ENCODE peak calls at places on chromosomes 4 and X, in five cellular contexts. J, R, Y, T and B are unnamed samples.

GRCh38 chr4:11214281-11214680 is 214.4 kb downstream of the HS3ST1 start:
- DNase-seq in J (no peak), R (no peak), Y (no peak), T (no peak), B (no peak)

GRCh38 chr4:168841682-168842019 is 168.4 kb downstream of the CBR4 start:
- DNase-seq in J (no peak), R (no peak), Y (no peak), T (no peak), B (no peak)

GRCh38 chrX:47321386-47321785 is 49.0 kb upstream of the ZNF157 start:
- DNase-seq in J (peak), R (peak), Y (peak), T (peak), B (no peak)

GRCh38 chrX:70033348-70033747 is 16.4 kb downstream of the AWAT2 start:
- DNase-seq in J (no peak), R (no peak), Y (peak), T (peak), B (no peak)

GRCh38 chr4:124530464-124531077 is 182.0 kb downstream of the ANKRD50 start:
- DNase-seq in J (no peak), R (no peak), Y (peak), T (peak), B (no peak)

GRCh38 chr4:158739600-158739999 is 16.4 kb upstream of the PPID start:
- DNase-seq in J (no peak), R (no peak), Y (no peak), T (no peak), B (no peak)

GRCh38 chr4:183729430-183730328 is 70.6 kb downstream of the TRAPPC11 start:
- DNase-seq in J (no peak), R (no peak), Y (peak), T (peak), B (peak)

GRCh38 chr4:29588615-29589014 is 1131.6 kb upstream of the PCDH7 start:
- DNase-seq in J (no peak), R (no peak), Y (no peak), T (no peak), B (no peak)

GRCh38 chrX:85004255-85004654 is 578 bp downstream of the APOOL start:
- DNase-seq in J (no peak), R (no peak), Y (peak), T (peak), B (peak)

GRCh38 chr4:147361726-147362125 is 119.2 kb upstream of the EDNRA start:
- DNase-seq in J (peak), R (no peak), Y (peak), T (peak), B (peak)

GRCh38 chr4:110371016-110371795 is 104.7 kb upstream of the ENPEP start:
- DNase-seq in J (no peak), R (no peak), Y (no peak), T (peak), B (no peak)

GRCh38 chr4:185583813-185584212 is 48.5 kb upstream of the PDLIM3 start:
- DNase-seq in J (no peak), R (no peak), Y (no peak), T (no peak), B (no peak)

GRCh38 chrX:43349363-43349762 is 306.7 kb upstream of the MAOA start:
- DNase-seq in J (no peak), R (no peak), Y (peak), T (peak), B (no peak)

GRCh38 chr4:38150766-38151165 is 190.6 kb downstream of the PTTG2 start:
- DNase-seq in J (no peak), R (no peak), Y (no peak), T (peak), B (no peak)

GRCh38 chr4:107710493-107711459 is 9.3 kb downstream of the PAPSS1 start:
- DNase-seq in J (no peak), R (no peak), Y (no peak), T (no peak), B (no peak)

GRCh38 chr4:1285790-1286553 is 3.7 kb upstream of the MAEA start:
- DNase-seq in J (no peak), R (no peak), Y (peak), T (peak), B (no peak)

GRCh38 chr4:1196421-1197183 is 24.2 kb upstream of the SPON2 start:
- DNase-seq in J (peak), R (peak), Y (no peak), T (no peak), B (no peak)

GRCh38 chr4:62408467-62408866 is 1208.3 kb downstream of the ADGRL3 start:
- DNase-seq in J (no peak), R (no peak), Y (no peak), T (peak), B (no peak)

GRCh38 chrX:151713859-151714258 is 2.0 kb upstream of the FATE1 start:
- DNase-seq in J (no peak), R (no peak), Y (peak), T (no peak), B (no peak)

GRCh38 chrX:10566726-10567097 is 53.7 kb downstream of the MID1 start:
- DNase-seq in J (no peak), R (no peak), Y (peak), T (no peak), B (no peak)

GRCh38 chr4:8723222-8723980 is 130.8 kb downstream of the CPZ start:
- DNase-seq in J (peak), R (no peak), Y (no peak), T (no peak), B (no peak)

GRCh38 chr4:175273995-175274753 is 356.0 kb downstream of the ADAM29 start:
- DNase-seq in J (no peak), R (no peak), Y (no peak), T (peak), B (no peak)

GRCh38 chr4:128060620-128061565 is at the start of gene LARP1B:
- DNase-seq in J (peak), R (peak), Y (peak), T (peak), B (peak)

GRCh38 chr4:76984788-76985211 is 35.2 kb downstream of the SEPTIN11 start:
- DNase-seq in J (peak), R (peak), Y (no peak), T (peak), B (no peak)

GRCh38 chr4:138158746-138159297 is 83.3 kb downstream of the SLC7A11 start:
- DNase-seq in J (no peak), R (no peak), Y (no peak), T (peak), B (peak)

GRCh38 chr4:84966382-84967291 is at the start of gene WDFY3:
- DNase-seq in J (peak), R (peak), Y (peak), T (peak), B (peak)

GRCh38 chr4:137359691-137360315 is 172.5 kb downstream of the PCDH18 start:
- DNase-seq in J (no peak), R (no peak), Y (no peak), T (no peak), B (no peak)

GRCh38 chr4:114734581-114734980 is 136.0 kb downstream of the UGT8 start:
- DNase-seq in J (no peak), R (no peak), Y (no peak), T (peak), B (no peak)

GRCh38 chr4:5691491-5692132 is 16.7 kb downstream of the EVC2 start:
- DNase-seq in J (no peak), R (no peak), Y (no peak), T (no peak), B (no peak)

GRCh38 chr4:112515278-112516075 is 503 bp downstream of the NEUROG2 start:
- DNase-seq in J (no peak), R (no peak), Y (peak), T (peak), B (no peak)

GRCh38 chr4:125313989-125314602 is 659 bp upstream of the FAT4 start:
- DNase-seq in J (no peak), R (no peak), Y (no peak), T (no peak), B (no peak)

GRCh38 chrX:37998586-37999267 is 7.6 kb upstream of the SYTL5 start:
- DNase-seq in J (no peak), R (no peak), Y (no peak), T (peak), B (peak)

GRCh38 chr4:52751349-52751911 is at the start of gene ERVMER34-1:
- DNase-seq in J (peak), R (no peak), Y (peak), T (peak), B (peak)

GRCh38 chr4:185587444-185588161 is 52.3 kb upstream of the PDLIM3 start:
- DNase-seq in J (no peak), R (no peak), Y (no peak), T (peak), B (no peak)

GRCh38 chr4:36313687-36314086 is 32.3 kb downstream of the DTHD1 start:
- DNase-seq in J (no peak), R (no peak), Y (no peak), T (no peak), B (no peak)

GRCh38 chrX:12329476-12329875 is 191.2 kb downstream of the FRMPD4 start:
- DNase-seq in J (no peak), R (no peak), Y (no peak), T (no peak), B (no peak)

GRCh38 chrX:154714925-154715324 is 36.0 kb downstream of the GAB3 start:
- DNase-seq in J (no peak), R (no peak), Y (peak), T (peak), B (no peak)

GRCh38 chrX:13658602-13659001 is 5.7 kb downstream of the TCEANC start:
- DNase-seq in J (no peak), R (no peak), Y (peak), T (peak), B (no peak)

GRCh38 chr4:58127680-58128079 is 1017.5 kb upstream of the IGFBP7 start:
- DNase-seq in J (no peak), R (no peak), Y (no peak), T (no peak), B (no peak)

GRCh38 chr4:94540476-94540875 is 88.7 kb downstream of the PDLIM5 start:
- DNase-seq in J (no peak), R (no peak), Y (no peak), T (no peak), B (peak)
- H3K27ac ChIP-seq in J (peak), R (no peak), Y (no peak), T (no peak), B (peak)

GRCh38 chrX:2967998-2968909 is 38.1 kb upstream of the ARSH start:
- DNase-seq in J (no peak), R (peak), Y (no peak), T (no peak), B (no peak)
- H3K27ac ChIP-seq in J (no peak), R (no peak), Y (no peak), T (no peak), B (no peak)

GRCh38 chr4:24559032-24559821 is 25.1 kb downstream of the DHX15 start:
- DNase-seq in J (no peak), R (no peak), Y (no peak), T (no peak), B (no peak)
- H3K27ac ChIP-seq in J (no peak), R (no peak), Y (no peak), T (no peak), B (peak)

DNA sequence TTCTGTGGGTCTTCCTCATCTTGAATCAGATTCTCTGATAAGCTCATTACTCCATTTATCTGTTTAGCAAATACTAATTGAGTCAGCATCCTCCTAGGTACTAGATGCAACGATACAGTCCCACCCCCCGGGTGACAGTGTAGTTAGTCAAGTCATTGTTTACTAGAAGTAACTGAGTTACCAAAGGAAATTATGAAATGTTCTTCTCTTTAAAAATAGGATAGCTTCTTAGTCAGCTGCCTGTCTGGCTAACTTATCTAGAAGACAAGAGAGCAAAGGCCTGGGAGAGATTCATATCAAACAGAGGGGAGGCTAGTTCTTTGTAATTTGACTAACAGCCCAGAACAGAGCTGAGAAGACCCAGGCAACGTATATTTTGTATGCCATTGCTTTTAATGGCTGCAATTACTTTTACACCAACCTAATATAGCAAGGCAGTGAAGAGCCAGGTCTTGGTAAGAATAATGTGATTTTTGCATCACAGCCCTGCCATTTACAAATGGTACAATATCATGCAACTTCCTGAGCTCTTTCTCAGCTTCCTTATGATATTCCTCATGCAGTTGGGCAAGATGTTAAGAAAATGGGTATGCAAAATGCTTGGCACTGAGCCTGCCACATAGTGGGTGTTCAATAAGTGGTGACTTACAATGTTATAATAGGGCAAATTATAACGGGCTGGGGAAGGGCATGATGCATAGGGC is 149.9 kb downstream of the CHIC2 start:
- DNase-seq in J (no peak), R (no peak), Y (peak), T (peak), B (peak)
- H3K27ac ChIP-seq in J (no peak), R (no peak), Y (peak), T (no peak), B (peak)

GRCh38 chr4:25904748-25905082 is 9.3 kb upstream of the SMIM20 start:
- DNase-seq in J (no peak), R (no peak), Y (no peak), T (no peak), B (no peak)

GRCh38 chr4:25903905-25904747 is 9.9 kb upstream of the SMIM20 start:
- DNase-seq in J (no peak), R (no peak), Y (no peak), T (no peak), B (no peak)

GRCh38 chr4:25905371-25905770 is 8.6 kb upstream of the SMIM20 start:
- DNase-seq in J (no peak), R (no peak), Y (no peak), T (no peak), B (no peak)

GRCh38 chr4:25911356-25911755 is 2.7 kb upstream of the SMIM20 start:
- DNase-seq in J (no peak), R (no peak), Y (no peak), T (no peak), B (no peak)

DNA sequence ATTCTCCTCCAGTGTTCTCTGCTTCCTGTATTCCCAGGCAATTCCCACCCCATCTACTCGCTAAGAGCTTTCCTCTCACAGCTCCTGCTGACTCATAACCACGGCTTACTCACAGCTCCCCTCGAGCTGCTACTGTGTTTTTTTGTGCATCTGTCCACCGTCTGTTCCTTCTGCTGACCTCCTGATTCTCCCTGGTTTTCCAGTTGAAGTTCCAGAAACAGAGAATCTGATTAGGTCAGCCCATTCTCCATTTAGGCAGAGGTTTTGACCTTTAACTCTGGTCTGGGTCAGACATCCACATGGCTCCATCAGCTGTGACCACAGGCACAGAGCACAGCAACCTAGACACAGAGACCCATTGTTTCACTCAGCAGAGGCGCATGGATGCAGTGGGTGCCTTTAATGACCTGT is 5.5 kb upstream of the SMIM20 start:
- DNase-seq in J (no peak), R (no peak), Y (peak), T (peak), B (peak)
- H3K27ac ChIP-seq in J (no peak), R (peak), Y (peak), T (peak), B (no peak)

GRCh38 chrX:16191605-16192004 is 24.3 kb downstream of the MAGEB17 start:
- DNase-seq in J (no peak), R (no peak), Y (no peak), T (no peak), B (no peak)
- H3K27ac ChIP-seq in J (no peak), R (no peak), Y (no peak), T (no peak), B (no peak)

GRCh38 chrX:63922221-63922620 is 137.2 kb upstream of the ARHGEF9 start:
- DNase-seq in J (no peak), R (no peak), Y (peak), T (no peak), B (no peak)

GRCh38 chrX:63919081-63919480 is 134.1 kb upstream of the ARHGEF9 start:
- DNase-seq in J (no peak), R (no peak), Y (no peak), T (no peak), B (peak)

GRCh38 chrX:63917296-63917695 is 132.3 kb upstream of the ARHGEF9 start:
- DNase-seq in J (no peak), R (no peak), Y (no peak), T (no peak), B (no peak)

GRCh38 chrX:63918611-63919010 is 133.6 kb upstream of the ARHGEF9 start:
- DNase-seq in J (no peak), R (no peak), Y (peak), T (no peak), B (no peak)

DNA sequence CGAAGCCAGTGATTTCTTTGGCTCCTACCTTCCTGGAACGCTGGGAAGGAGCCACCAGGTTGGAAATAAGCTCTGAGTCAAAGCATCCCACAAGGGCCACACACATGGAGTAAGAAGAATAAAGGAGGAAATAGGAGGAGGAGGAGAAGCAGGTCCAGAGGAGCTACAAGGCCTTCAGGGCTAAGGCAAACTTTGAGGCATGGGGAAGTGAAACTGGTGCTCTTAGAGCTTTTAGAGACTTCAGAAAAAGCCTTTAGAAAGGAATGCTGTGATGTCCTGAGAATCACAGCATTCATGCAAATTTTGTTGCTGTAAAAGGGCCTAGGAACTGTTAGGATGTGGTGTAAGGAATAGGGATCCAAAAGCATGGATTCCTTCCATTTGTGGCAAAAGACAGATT is 135.9 kb upstream of the ARHGEF9 start:
- DNase-seq in J (no peak), R (no peak), Y (no peak), T (no peak), B (no peak)
- H3K27ac ChIP-seq in J (no peak), R (no peak), Y (peak), T (no peak), B (no peak)